ENCODE peak calls at places on chromosomes 1 and 21, in ten cellular contexts. I, Z, J, X, D, M, K, Y, B and V are unnamed samples.

GRCh38 chr1:243595527-243596206 is 254.4 kb downstream of the AKT3 start:
- DNase-seq in X (no peak), Z (no peak), I (no peak), M (no peak), J (no peak), B (no peak), K (peak; percentile 27), Y (no peak), D (no peak), V (no peak)

GRCh38 chr1:241316372-241316771 is 40.6 kb downstream of the RGS7 start:
- DNase-seq in D (no peak), J (no peak), K (no peak), M (no peak), B (no peak), I (no peak), Z (no peak), Y (no peak), X (no peak), V (no peak)

GRCh38 chr1:159955456-159955855 is 1.4 kb upstream of the SLAMF9 start:
- DNase-seq in Y (no peak), D (no peak), J (no peak), B (no peak), Z (no peak), X (no peak), I (no peak), K (no peak), M (no peak), V (no peak)

GRCh38 chr1:119327066-119327435 is 41.5 kb upstream of the HAO2 start:
- DNase-seq in K (no peak), M (no peak), D (peak; percentile 53), X (no peak), I (peak; percentile 14), Y (no peak), B (peak; percentile 92), J (peak; percentile 28), Z (no peak), V (no peak)

GRCh38 chr1:186482661-186483255 is 21.8 kb upstream of the PDC start:
- DNase-seq in Y (peak; percentile 49), Z (peak; percentile 28), D (peak; percentile 49), J (peak; percentile 72), K (peak; percentile 25), X (peak; percentile 56), M (peak; percentile 55), I (peak; percentile 71), B (peak; percentile 72), V (peak; percentile 1)

GRCh38 chr1:14880456-14881316 is 272.9 kb upstream of the TMEM51 start:
- DNase-seq in B (no peak), Y (peak; percentile 50), X (no peak), K (no peak), M (peak; percentile 58), I (no peak), Z (peak; percentile 32), J (no peak), D (no peak), V (no peak)

GRCh38 chr1:111127923-111128643 is 11.8 kb downstream of the DRAM2 start:
- DNase-seq in X (peak; percentile 54), M (no peak), J (no peak), I (no peak), Y (no peak), K (no peak), B (no peak), Z (no peak), D (no peak), V (no peak)

GRCh38 chr1:89736937-89737733 is 83.7 kb upstream of the LRRC8D start:
- DNase-seq in Y (no peak), B (no peak), M (no peak), Z (no peak), X (no peak), K (no peak), J (peak; percentile 66), D (no peak), I (no peak), V (no peak)

GRCh38 chr1:223348439-223348838 is 15.5 kb downstream of the SUSD4 start:
- DNase-seq in K (no peak), J (no peak), B (no peak), X (no peak), Z (no peak), Y (no peak), D (no peak), I (no peak), M (no peak), V (no peak)

GRCh38 chr1:64263856-64264255 is 60.4 kb downstream of the UBE2U start:
- DNase-seq in B (no peak), J (no peak), M (no peak), I (no peak), D (no peak), X (no peak), Z (no peak), Y (no peak), K (no peak), V (no peak)

GRCh38 chr21:32298658-32299081 is at the start of gene MRAP:
- DNase-seq in X (no peak), Z (no peak), I (no peak), B (no peak), Y (no peak), K (no peak), D (no peak), J (no peak), M (no peak), V (no peak)

GRCh38 chr1:151005729-151006330 is 872 bp downstream of the MINDY1 start:
- DNase-seq in M (no peak), D (no peak), X (no peak), Y (no peak), K (no peak), B (no peak), Z (no peak), I (no peak), J (no peak), V (no peak)

GRCh38 chr21:33412832-33413519 is 9.8 kb downstream of the IFNGR2 start:
- DNase-seq in X (peak; percentile 48), D (peak; percentile 59), J (no peak), I (peak; percentile 65), B (peak; percentile 41), M (no peak), K (no peak), Y (no peak), Z (no peak), V (no peak)

GRCh38 chr21:39613029-39613934 is 542 bp downstream of the B3GALT5 start:
- DNase-seq in B (no peak), Z (no peak), Y (no peak), M (no peak), D (no peak), J (no peak), X (no peak), I (no peak), K (no peak), V (no peak)

GRCh38 chr1:113747376-113747775 is 11.9 kb downstream of the PHTF1 start:
- DNase-seq in Y (no peak), J (no peak), Z (no peak), X (no peak), D (no peak), M (no peak), I (no peak), B (no peak), K (no peak), V (no peak)

GRCh38 chr1:86423873-86424272 is at the start of gene CLCA2:
- DNase-seq in B (no peak), J (no peak), D (no peak), I (no peak), K (no peak), M (no peak), Y (no peak), X (no peak), Z (no peak), V (no peak)

GRCh38 chr1:212004888-212005287 is 30.5 kb downstream of the INTS7 start:
- DNase-seq in K (no peak), J (no peak), X (no peak), M (no peak), B (no peak), Z (no peak), I (no peak), Y (no peak), D (no peak), V (no peak)

GRCh38 chr1:178564086-178564782 is 51.3 kb downstream of the TEX35 start:
- DNase-seq in I (no peak), K (no peak), Z (no peak), X (no peak), D (no peak), J (no peak), B (no peak), Y (no peak), M (no peak), V (no peak)

GRCh38 chr1:62259551-62259950 is 59.7 kb downstream of the KANK4 start:
- DNase-seq in X (no peak), I (no peak), Y (no peak), Z (no peak), M (no peak), J (no peak), B (no peak), D (no peak), K (no peak), V (no peak)

GRCh38 chr1:16237343-16237830 is 404 bp upstream of the CPLANE2 start:
- DNase-seq in K (no peak), Z (no peak), J (no peak), Y (no peak), B (no peak), D (no peak), I (no peak), X (peak; percentile 8), M (no peak), V (no peak)

GRCh38 chr1:8429549-8430105 is 111.7 kb downstream of the SLC45A1 start:
- DNase-seq in Z (no peak), M (no peak), B (no peak), X (no peak), J (no peak), D (no peak), K (no peak), Y (no peak), I (no peak), V (no peak)

GRCh38 chr1:41030872-41031616 is 9.5 kb upstream of the SLFNL1 start:
- DNase-seq in I (no peak), Y (no peak), K (no peak), J (no peak), D (no peak), M (no peak), B (no peak), Z (no peak), X (no peak), V (no peak)

GRCh38 chr1:154326546-154327465 is 1.5 kb downstream of the ATP8B2 start:
- DNase-seq in J (no peak), Z (peak; percentile 85), D (no peak), X (no peak), K (peak; percentile 28), I (peak; percentile 59), Y (peak; percentile 95), B (peak; percentile 27), M (no peak), V (no peak)

GRCh38 chr1:184465489-184466146 is 78.8 kb downstream of the C1orf21 start:
- DNase-seq in M (no peak), Z (no peak), I (peak; percentile 64), J (peak; percentile 38), B (no peak), K (no peak), X (no peak), Y (no peak), D (no peak), V (no peak)

GRCh38 chr1:169879034-169879835 is 14.5 kb downstream of the SCYL3 start:
- DNase-seq in K (no peak), D (no peak), Z (no peak), J (no peak), I (no peak), Y (no peak), M (no peak), X (peak; percentile 18), B (no peak), V (no peak)

GRCh38 chr1:213245270-213245669 is 194.2 kb downstream of the RPS6KC1 start:
- DNase-seq in K (no peak), X (no peak), B (no peak), I (peak; percentile 72), Z (no peak), J (no peak), D (no peak), Y (no peak), M (no peak), V (no peak)

GRCh38 chr1:209625205-209625549 is 27.0 kb downstream of the LAMB3 start:
- DNase-seq in Z (no peak), I (no peak), X (no peak), J (peak; percentile 77), B (no peak), Y (no peak), D (no peak), M (no peak), K (no peak), V (no peak)

GRCh38 chr1:221725683-221726330 is 16.1 kb downstream of the DUSP10 start:
- DNase-seq in Z (no peak), M (no peak), B (no peak), J (no peak), I (no peak), D (no peak), K (no peak), Y (no peak), X (no peak), V (no peak)